ENCODE peak calls at places on chromosome 22, in eight cellular contexts. M, D, R, Y, A, E, J and Z are unnamed samples.

GRCh38 chr22:49582671-49583070 is 245.0 kb downstream of the BRD1 start:
- DNase-seq in D (no peak), Y (no peak), E (no peak), M (no peak), J (no peak), A (no peak), R (no peak), Z (no peak)

GRCh38 chr22:44625981-44626687 is 75.9 kb upstream of the PRR5 start:
- DNase-seq in D (peak), Y (peak), A (peak), R (peak), E (peak), M (peak), J (no peak), Z (peak)

GRCh38 chr22:22348127-22348814 is 103.7 kb downstream of the VPREB1 start:
- DNase-seq in M (no peak), J (no peak), A (no peak), D (no peak), Y (peak), E (no peak), R (no peak), Z (peak)

GRCh38 chr22:22546490-22546889 is 12.6 kb downstream of the PRAME start:
- DNase-seq in E (no peak), Y (peak), J (no peak), R (no peak), A (no peak), M (no peak), D (no peak), Z (no peak)

GRCh38 chr22:46996595-46997310 is 234.3 kb downstream of the TBC1D22A start:
- DNase-seq in E (no peak), A (no peak), Y (no peak), M (peak), D (no peak), J (no peak), R (no peak), Z (peak)

GRCh38 chr22:46054091-46054877 is 77.3 kb upstream of the WNT7B start:
- DNase-seq in Y (peak), E (no peak), A (no peak), M (peak), J (peak), D (no peak), R (no peak), Z (peak)

GRCh38 chr22:10961043-10961860 is 4566.7 kb upstream of the OR11H1 start:
- DNase-seq in D (no peak), M (no peak), J (no peak), Y (no peak), E (no peak), R (no peak), A (no peak), Z (no peak)

GRCh38 chr22:30857791-30858190 is 110.8 kb downstream of the MORC2 start:
- DNase-seq in E (no peak), Y (no peak), M (no peak), D (no peak), R (no peak), J (no peak), A (no peak), Z (no peak)

GRCh38 chr22:50678218-50678650 is 5.6 kb downstream of the SHANK3 start:
- DNase-seq in Y (no peak), E (no peak), M (no peak), D (no peak), J (no peak), R (no peak), A (no peak), Z (no peak)

GRCh38 chr22:25749420-25750169 is 7.6 kb downstream of the MYO18B start:
- DNase-seq in Y (no peak), R (no peak), D (no peak), E (no peak), J (no peak), M (no peak), A (no peak), Z (no peak)

GRCh38 chr22:33328789-33329296 is 270.7 kb upstream of the SYN3 start:
- DNase-seq in R (no peak), Y (no peak), M (no peak), A (no peak), J (peak), D (peak), E (no peak), Z (no peak)

GRCh38 chr22:40637181-40638150 is 947 bp upstream of the MRTFA start:
- DNase-seq in J (no peak), E (no peak), M (no peak), R (peak), A (peak), D (no peak), Y (peak), Z (peak)

GRCh38 chr22:26853071-26853470 is 195.7 kb downstream of the MIAT start:
- DNase-seq in D (no peak), A (no peak), E (no peak), M (no peak), J (no peak), Y (no peak), R (no peak), Z (no peak)

GRCh38 chr22:27309713-27310112 is 491.8 kb downstream of the MN1 start:
- DNase-seq in E (no peak), Y (no peak), R (no peak), A (no peak), J (no peak), D (no peak), M (no peak), Z (no peak)

GRCh38 chr22:31872209-31872608 is 72.1 kb upstream of the YWHAH start:
- DNase-seq in Y (peak), D (no peak), A (no peak), R (no peak), E (no peak), J (no peak), M (no peak), Z (peak)

GRCh38 chr22:36192601-36193000 is 9.0 kb downstream of the APOL4 start:
- DNase-seq in M (no peak), A (no peak), E (no peak), Y (no peak), R (no peak), D (no peak), J (no peak), Z (no peak)

GRCh38 chr22:44456661-44457412 is 41.2 kb downstream of the RTL6 start:
- DNase-seq in R (no peak), D (no peak), Y (no peak), A (no peak), J (no peak), E (no peak), M (no peak), Z (no peak)

GRCh38 chr22:28799125-28799833 is 1.1 kb downstream of the XBP1 start:
- DNase-seq in M (peak), R (no peak), Y (peak), A (no peak), D (peak), J (peak), E (no peak), Z (no peak)

GRCh38 chr22:39242809-39243442 is 1.9 kb downstream of the PDGFB start:
- DNase-seq in R (no peak), D (no peak), E (no peak), J (no peak), M (peak), A (no peak), Y (no peak), Z (peak)

GRCh38 chr22:42800731-42801536 is 56.1 kb downstream of the ARFGAP3 start:
- DNase-seq in J (no peak), Y (no peak), R (no peak), D (no peak), A (no peak), E (no peak), M (no peak), Z (no peak)

GRCh38 chr22:20571531-20572007 is 64.2 kb downstream of the MED15 start:
- DNase-seq in R (peak), J (no peak), M (peak), E (peak), A (no peak), Y (peak), D (no peak), Z (no peak)

GRCh38 chr22:28247667-28248363 is 328.8 kb upstream of the PITPNB start:
- DNase-seq in D (no peak), A (no peak), R (no peak), M (no peak), E (peak), Y (no peak), J (no peak), Z (no peak)

GRCh38 chr22:41656515-41656914 is 32.2 kb downstream of the SNU13 start:
- DNase-seq in A (no peak), R (no peak), M (no peak), E (no peak), J (no peak), D (no peak), Y (no peak), Z (no peak)